ENCODE peak calls at places on chromosomes 6 and 20, in four cellular contexts. L, P, D and E are unnamed samples.

GRCh38 chr6:69593706-69594105 is 203.1 kb downstream of the LMBRD1 start:
- DNase-seq in P (no peak), D (no peak), L (no peak), E (no peak)

GRCh38 chr6:49336514-49337131 is 126.4 kb downstream of the MMUT start:
- DNase-seq in D (no peak), P (peak), L (peak), E (no peak)

GRCh38 chr6:35599761-35600658 is 87.3 kb upstream of the TULP1 start:
- DNase-seq in D (no peak), P (peak), L (peak), E (no peak)

GRCh38 chr20:45987108-45987780 is 15.2 kb upstream of the ZNF335 start:
- DNase-seq in L (peak), D (peak), P (peak), E (peak)

GRCh38 chr6:51314965-51315364 is 496.3 kb downstream of the TFAP2B start:
- DNase-seq in L (no peak), D (no peak), P (no peak), E (no peak)

GRCh38 chr6:32369678-32370077 is 2.0 kb downstream of the TSBP1 start:
- DNase-seq in P (peak), D (peak), L (peak), E (no peak)

GRCh38 chr6:2973656-2974055 is 2.3 kb upstream of the SERPINB6 start:
- DNase-seq in L (no peak), D (no peak), P (no peak), E (no peak)

GRCh38 chr6:79073888-79074287 is 4.2 kb downstream of the PHIP start:
- DNase-seq in P (no peak), L (no peak), D (no peak), E (no peak)

GRCh38 chr6:15090745-15091384 is 155.0 kb upstream of the JARID2 start:
- DNase-seq in D (no peak), L (no peak), P (no peak), E (no peak)

GRCh38 chr20:53718142-53718481 is 124.5 kb upstream of the ZNF217 start:
- DNase-seq in L (no peak), D (no peak), P (no peak), E (no peak)

GRCh38 chr20:13681248-13682125 is 42.8 kb upstream of the TASP1 start:
- DNase-seq in P (no peak), L (no peak), D (no peak), E (no peak)

GRCh38 chr20:60331688-60332300 is 373.6 kb downstream of the CDH26 start:
- DNase-seq in P (no peak), L (no peak), D (no peak), E (no peak)

GRCh38 chr6:169702640-169703246 is 817 bp downstream of the C6orf120 start:
- DNase-seq in P (peak), D (peak), L (peak), E (peak)

GRCh38 chr6:40210628-40211056 is 276.4 kb upstream of the MOCS1 start:
- DNase-seq in D (no peak), L (no peak), P (no peak), E (no peak)

GRCh38 chr20:53260591-53260990 is 288.4 kb downstream of the TSHZ2 start:
- DNase-seq in L (no peak), P (no peak), D (no peak), E (no peak)

GRCh38 chr20:25464501-25465204 is 57.2 kb downstream of the GINS1 start:
- DNase-seq in D (no peak), L (no peak), P (no peak), E (peak)

GRCh38 chr6:79574636-79575035 is 37.4 kb upstream of the LCA5 start:
- DNase-seq in D (peak), P (peak), L (peak), E (no peak)

GRCh38 chr6:5294392-5295211 is 33.3 kb downstream of the FARS2 start:
- DNase-seq in P (no peak), L (no peak), D (no peak), E (no peak)

GRCh38 chr6:31270788-31271640 is 878 bp downstream of the HLA-C start:
- DNase-seq in L (peak), P (peak), D (peak), E (peak)

GRCh38 chr20:41664584-41664983 is 46.4 kb upstream of the CHD6 start:
- DNase-seq in P (peak), D (no peak), L (peak), E (no peak)

GRCh38 chr6:125699591-125699990 is 49.8 kb upstream of the HEY2 start:
- DNase-seq in L (no peak), P (no peak), D (no peak), E (no peak)

GRCh38 chr6:89562114-89562815 is 76.3 kb downstream of the LYRM2 start:
- DNase-seq in P (peak), D (peak), L (no peak), E (no peak)

GRCh38 chr6:142537612-142538478 is 236.0 kb downstream of the ADGRG6 start:
- DNase-seq in L (peak), P (peak), D (no peak), E (no peak)

GRCh38 chr6:72855471-72855870 is 233.6 kb downstream of the KCNQ5 start:
- DNase-seq in P (peak), D (peak), L (peak), E (no peak)
- H3K4me3 ChIP-seq in P (no peak), D (no peak), L (no peak), E (no peak)

GRCh38 chr20:57627972-57628650 is 7.9 kb upstream of the ZBP1 start:
- DNase-seq in P (peak), L (peak), D (peak), E (peak)

GRCh38 chr20:57627339-57627738 is 7.1 kb upstream of the ZBP1 start:
- DNase-seq in L (no peak), D (no peak), P (no peak), E (no peak)

GRCh38 chr20:57632286-57632685 is 12.1 kb upstream of the ZBP1 start:
- DNase-seq in D (no peak), L (no peak), P (no peak), E (no peak)

GRCh38 chr20:57633945-57634491 is 13.8 kb upstream of the ZBP1 start:
- DNase-seq in L (no peak), P (no peak), D (no peak), E (peak)

DNA sequence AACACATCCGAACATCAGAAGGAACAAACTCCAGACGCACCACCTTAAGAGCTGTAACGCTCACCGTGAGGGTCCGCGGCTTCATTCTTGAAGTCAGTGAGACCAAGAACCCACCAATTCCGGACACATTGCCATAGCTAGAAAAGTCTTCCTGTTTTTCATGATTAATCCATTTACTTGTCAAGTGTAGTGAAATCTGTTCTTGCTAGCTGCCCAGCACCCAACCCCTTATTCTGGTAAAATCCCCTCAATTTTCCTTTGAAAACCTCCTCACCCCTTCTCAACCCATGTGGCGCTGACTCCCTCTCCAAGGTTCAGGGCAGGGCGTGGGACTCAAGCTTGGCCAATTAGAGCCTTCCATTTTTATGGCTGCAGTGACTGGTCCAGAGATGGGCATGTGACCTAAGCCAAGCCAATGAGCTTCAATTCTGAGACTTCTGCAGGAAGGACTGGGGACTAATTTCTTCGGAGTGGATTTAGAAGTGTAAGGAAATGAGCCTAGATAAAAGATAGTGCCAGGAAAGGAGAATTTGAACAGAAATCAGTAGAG is 9.8 kb upstream of the ZBP1 start:
- DNase-seq in L (no peak), P (no peak), D (no peak), E (no peak)
- H3K4me3 ChIP-seq in L (no peak), P (no peak), D (no peak), E (peak)

GRCh38 chr6:121436966-121437756 is 1.7 kb downstream of the GJA1 start:
- DNase-seq in L (peak), P (peak), D (peak), E (peak)

GRCh38 chr6:121435444-121436069 is at the start of gene GJA1:
- DNase-seq in L (peak), D (peak), P (peak), E (no peak)

GRCh38 chr6:121436172-121436965 is 923 bp downstream of the GJA1 start:
- DNase-seq in D (no peak), P (peak), L (no peak), E (no peak)

GRCh38 chr6:121439456-121440250 is 4.2 kb downstream of the GJA1 start:
- DNase-seq in P (no peak), L (no peak), D (no peak), E (no peak)

GRCh38 chr6:121437861-121438651 is 2.6 kb downstream of the GJA1 start:
- DNase-seq in L (peak), P (peak), D (peak), E (no peak)
- H3K4me3 ChIP-seq in L (peak), P (peak), D (peak), E (peak)

GRCh38 chr20:50515471-50516106 is 5.4 kb downstream of the PTPN1 start:
- DNase-seq in D (no peak), P (no peak), L (no peak), E (no peak)
- H3K4me3 ChIP-seq in D (no peak), P (no peak), L (no peak), E (no peak)

GRCh38 chr6:107493158-107494057 is 3.5 kb downstream of the SOBP start:
- DNase-seq in D (peak), L (peak), P (peak), E (no peak)

GRCh38 chr6:107491791-107492674 is 2.1 kb downstream of the SOBP start:
- DNase-seq in D (peak), L (peak), P (peak), E (no peak)

GRCh38 chr6:107496892-107497684 is 7.2 kb downstream of the SOBP start:
- DNase-seq in L (no peak), P (no peak), D (no peak), E (no peak)

GRCh38 chr6:107496041-107496440 is 6.1 kb downstream of the SOBP start:
- DNase-seq in L (no peak), P (no peak), D (no peak), E (no peak)

GRCh38 chr6:107495196-107495643 is 5.3 kb downstream of the SOBP start:
- DNase-seq in D (peak), L (peak), P (peak), E (no peak)
- H3K4me3 ChIP-seq in D (no peak), L (peak), P (no peak), E (no peak)

GRCh38 chr6:148142821-148143220 is 199.8 kb upstream of the SASH1 start:
- DNase-seq in D (no peak), L (no peak), P (no peak), E (no peak)

GRCh38 chr6:148146717-148147116 is 195.9 kb upstream of the SASH1 start:
- DNase-seq in D (peak), L (peak), P (peak), E (no peak)

GRCh38 chr6:148147431-148147830 is 195.2 kb upstream of the SASH1 start:
- DNase-seq in L (no peak), D (no peak), P (no peak), E (no peak)

GRCh38 chr6:148143771-148144170 is 198.9 kb upstream of the SASH1 start:
- DNase-seq in L (no peak), D (no peak), P (no peak), E (no peak)

DNA sequence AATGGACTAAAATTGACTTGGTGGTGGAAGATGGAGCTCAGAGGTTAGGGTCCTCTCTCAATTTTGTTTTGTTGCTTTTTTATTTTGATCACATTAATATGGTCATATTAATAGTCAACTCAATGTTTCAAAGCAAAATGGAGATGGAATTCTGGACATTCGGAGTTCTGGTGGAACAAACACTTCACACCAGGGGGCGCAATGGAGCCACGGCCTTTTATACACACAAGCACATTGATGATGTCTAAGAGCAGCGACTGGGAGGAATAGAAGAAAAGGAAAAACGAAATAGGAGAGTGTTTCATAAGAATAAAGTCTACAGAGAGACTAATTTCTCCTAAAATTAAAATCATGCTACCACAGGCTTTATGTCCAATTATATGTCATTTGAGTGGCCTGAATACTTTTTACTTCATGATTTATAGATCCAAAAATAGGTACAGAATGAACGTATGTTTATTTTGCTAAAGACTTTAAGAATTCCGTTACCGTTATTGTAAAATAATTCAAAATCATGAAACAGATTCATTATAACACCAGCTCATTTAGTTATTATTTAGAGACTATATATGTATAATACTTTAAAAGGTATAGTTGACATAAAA is 197.6 kb upstream of the SASH1 start:
- DNase-seq in P (peak), D (peak), L (peak), E (no peak)
- H3K4me3 ChIP-seq in P (no peak), D (no peak), L (no peak), E (no peak)